ENCODE peak calls at places on chromosomes 6 and 20, in eight cellular contexts. One of them, this sample, is unnamed.

GRCh38 chr6:105279463-105279862 is 99.6 kb upstream of the POPDC3 start:
- DNase-seq in NAMALWA: no peak
- DNase-seq in GM04503: no peak
- DNase-seq in left cardiac atrium: no peak
- DNase-seq in thyroid gland: no peak
- DNase-seq in HTR-8/SVneo: no peak
- DNase-seq in amniotic stem cell: no peak
- DNase-seq in SHP77: no peak
- DNase-seq in this sample: no peak

GRCh38 chr6:117548797-117549301 is 53.5 kb downstream of the GOPC start:
- DNase-seq in SHP77: no peak
- DNase-seq in thyroid gland: peak
- DNase-seq in NAMALWA: peak
- DNase-seq in GM04503: no peak
- DNase-seq in left cardiac atrium: no peak
- DNase-seq in HTR-8/SVneo: peak
- DNase-seq in amniotic stem cell: no peak
- DNase-seq in this sample: peak

GRCh38 chr6:128186724-128187123 is 285.9 kb upstream of the THEMIS start:
- DNase-seq in NAMALWA: no peak
- DNase-seq in thyroid gland: no peak
- DNase-seq in GM04503: no peak
- DNase-seq in HTR-8/SVneo: no peak
- DNase-seq in SHP77: no peak
- DNase-seq in left cardiac atrium: no peak
- DNase-seq in amniotic stem cell: no peak
- DNase-seq in this sample: no peak

GRCh38 chr6:3292431-3293197 is 33.9 kb downstream of the PSMG4 start:
- DNase-seq in left cardiac atrium: no peak
- DNase-seq in SHP77: no peak
- DNase-seq in amniotic stem cell: no peak
- DNase-seq in thyroid gland: no peak
- DNase-seq in NAMALWA: no peak
- DNase-seq in GM04503: no peak
- DNase-seq in HTR-8/SVneo: no peak
- DNase-seq in this sample: no peak

GRCh38 chr20:50820515-50821256 is 25.8 kb downstream of the BCAS4 start:
- DNase-seq in HTR-8/SVneo: no peak
- DNase-seq in NAMALWA: no peak
- DNase-seq in thyroid gland: no peak
- DNase-seq in left cardiac atrium: no peak
- DNase-seq in amniotic stem cell: no peak
- DNase-seq in SHP77: no peak
- DNase-seq in GM04503: no peak
- DNase-seq in this sample: peak

GRCh38 chr6:25217275-25217674 is 61.9 kb upstream of the CARMIL1 start:
- DNase-seq in GM04503: no peak
- DNase-seq in amniotic stem cell: no peak
- DNase-seq in left cardiac atrium: no peak
- DNase-seq in HTR-8/SVneo: no peak
- DNase-seq in SHP77: no peak
- DNase-seq in thyroid gland: no peak
- DNase-seq in NAMALWA: no peak
- DNase-seq in this sample: no peak

GRCh38 chr6:43714311-43715055 is 26.9 kb upstream of the MRPS18A start:
- DNase-seq in SHP77: no peak
- DNase-seq in NAMALWA: peak
- DNase-seq in HTR-8/SVneo: no peak
- DNase-seq in amniotic stem cell: no peak
- DNase-seq in left cardiac atrium: no peak
- DNase-seq in GM04503: no peak
- DNase-seq in thyroid gland: no peak
- DNase-seq in this sample: no peak

GRCh38 chr6:116396451-116396850 is 25.7 kb downstream of the DSE start:
- DNase-seq in NAMALWA: no peak
- DNase-seq in GM04503: no peak
- DNase-seq in HTR-8/SVneo: no peak
- DNase-seq in left cardiac atrium: no peak
- DNase-seq in thyroid gland: no peak
- DNase-seq in amniotic stem cell: no peak
- DNase-seq in SHP77: no peak
- DNase-seq in this sample: no peak

GRCh38 chr6:15299430-15300131 is 53.7 kb downstream of the JARID2 start:
- DNase-seq in GM04503: no peak
- DNase-seq in SHP77: no peak
- DNase-seq in left cardiac atrium: peak
- DNase-seq in thyroid gland: no peak
- DNase-seq in amniotic stem cell: no peak
- DNase-seq in HTR-8/SVneo: peak
- DNase-seq in NAMALWA: peak
- DNase-seq in this sample: no peak

GRCh38 chr6:159977242-159978214 is 8.6 kb downstream of the IGF2R start:
- DNase-seq in HTR-8/SVneo: no peak
- DNase-seq in thyroid gland: peak
- DNase-seq in NAMALWA: no peak
- DNase-seq in GM04503: no peak
- DNase-seq in amniotic stem cell: no peak
- DNase-seq in left cardiac atrium: peak
- DNase-seq in SHP77: no peak
- DNase-seq in this sample: peak

GRCh38 chr6:168190646-168191443 is 111.8 kb upstream of the FRMD1 start:
- DNase-seq in amniotic stem cell: no peak
- DNase-seq in left cardiac atrium: no peak
- DNase-seq in thyroid gland: no peak
- DNase-seq in SHP77: no peak
- DNase-seq in HTR-8/SVneo: no peak
- DNase-seq in NAMALWA: no peak
- DNase-seq in GM04503: no peak
- DNase-seq in this sample: no peak

GRCh38 chr20:62606551-62607201 is 35.6 kb upstream of the SLCO4A1 start:
- DNase-seq in GM04503: no peak
- DNase-seq in left cardiac atrium: peak
- DNase-seq in amniotic stem cell: no peak
- DNase-seq in SHP77: no peak
- DNase-seq in thyroid gland: peak
- DNase-seq in HTR-8/SVneo: no peak
- DNase-seq in NAMALWA: peak
- DNase-seq in this sample: no peak

GRCh38 chr6:88843040-88843439 is 120.4 kb downstream of the RNGTT start:
- DNase-seq in HTR-8/SVneo: no peak
- DNase-seq in amniotic stem cell: peak
- DNase-seq in SHP77: no peak
- DNase-seq in thyroid gland: no peak
- DNase-seq in NAMALWA: no peak
- DNase-seq in left cardiac atrium: no peak
- DNase-seq in GM04503: peak
- DNase-seq in this sample: no peak

GRCh38 chr6:122790740-122791679 is 2.0 kb downstream of the SMPDL3A start:
- DNase-seq in amniotic stem cell: no peak
- DNase-seq in SHP77: no peak
- DNase-seq in GM04503: no peak
- DNase-seq in NAMALWA: no peak
- DNase-seq in left cardiac atrium: no peak
- DNase-seq in HTR-8/SVneo: no peak
- DNase-seq in thyroid gland: peak
- DNase-seq in this sample: no peak

GRCh38 chr20:43987531-43987930 is 72.9 kb downstream of the TOX2 start:
- DNase-seq in SHP77: no peak
- DNase-seq in left cardiac atrium: no peak
- DNase-seq in NAMALWA: no peak
- DNase-seq in GM04503: no peak
- DNase-seq in thyroid gland: no peak
- DNase-seq in amniotic stem cell: no peak
- DNase-seq in HTR-8/SVneo: no peak
- DNase-seq in this sample: peak